ENCODE peak calls at places on chromosomes 3 and 15, in seven cellular contexts. P, Z, W, K, D, B and V are unnamed samples.

GRCh38 chr3:115537669-115538068 is 85.6 kb upstream of the GAP43 start:
- DNase-seq in B (no peak), P (no peak), D (no peak), K (no peak), W (no peak), Z (peak; percentile 4), V (no peak)

GRCh38 chr3:146493761-146494160 is 24.4 kb upstream of the PLSCR2 start:
- DNase-seq in Z (peak; percentile 45), K (no peak), W (no peak), P (no peak), D (no peak), B (no peak), V (no peak)

GRCh38 chr3:71973337-71974030 is 188.5 kb upstream of the PROK2 start:
- DNase-seq in B (no peak), W (no peak), D (no peak), K (no peak), P (no peak), Z (no peak), V (no peak)

GRCh38 chr3:110164632-110165240 is 827.4 kb upstream of the DPPA4 start:
- DNase-seq in Z (no peak), W (no peak), B (no peak), P (no peak), D (peak; percentile 19), K (no peak), V (no peak)

GRCh38 chr15:73965094-73965729 is 26.9 kb downstream of the STOML1 start:
- DNase-seq in K (peak; percentile 68), W (peak; percentile 27), B (no peak), Z (peak; percentile 50), D (no peak), P (no peak), V (no peak)

GRCh38 chr15:79352206-79352605 is 41.3 kb downstream of the TMED3 start:
- DNase-seq in D (no peak), K (no peak), W (no peak), B (no peak), Z (no peak), P (no peak), V (no peak)

GRCh38 chr3:133273346-133273745 is 126.5 kb upstream of the BFSP2 start:
- DNase-seq in Z (no peak), B (no peak), W (no peak), D (no peak), P (no peak), K (no peak), V (no peak)

GRCh38 chr15:49984436-49984835 is 134.6 kb downstream of the ATP8B4 start:
- DNase-seq in K (no peak), W (no peak), P (no peak), B (no peak), Z (no peak), D (no peak), V (no peak)